ENCODE peak calls at places on chromosomes 11 and 22, in seven cellular contexts. One of them, this sample, is unnamed.

GRCh38 chr11:72838691-72839305 is 24.6 kb downstream of the ATG16L2 start:
- DNase-seq in left kidney: no peak
- DNase-seq in ELR: peak; percentile 46
- DNase-seq in activated T-cell treated with anti-CD3 and anti-CD28 coated beads, Interleukin-2, amount 50 U/mL, for 72 hours: no peak
- DNase-seq in kidney: no peak
- DNase-seq in cardiac muscle cell: no peak
- DNase-seq in lower lobe of right lung: no peak
- DNase-seq in this sample: no peak

GRCh38 chr11:20739004-20739612 is 69.7 kb downstream of the NELL1 start:
- DNase-seq in left kidney: no peak
- DNase-seq in ELR: no peak
- DNase-seq in activated T-cell treated with anti-CD3 and anti-CD28 coated beads, Interleukin-2, amount 50 U/mL, for 72 hours: no peak
- DNase-seq in kidney: no peak
- DNase-seq in cardiac muscle cell: no peak
- DNase-seq in lower lobe of right lung: no peak
- DNase-seq in this sample: no peak

GRCh38 chr11:2208691-2209369 is 37.2 kb upstream of the TH start:
- DNase-seq in left kidney: no peak
- DNase-seq in ELR: peak; percentile 18
- DNase-seq in activated T-cell treated with anti-CD3 and anti-CD28 coated beads, Interleukin-2, amount 50 U/mL, for 72 hours: no peak
- DNase-seq in kidney: peak; percentile 94
- DNase-seq in cardiac muscle cell: no peak
- DNase-seq in lower lobe of right lung: peak; percentile 54
- DNase-seq in this sample: peak; percentile 52

GRCh38 chr11:82924522-82925224 is 23.1 kb downstream of the DDIAS start:
- DNase-seq in left kidney: no peak
- DNase-seq in ELR: no peak
- DNase-seq in activated T-cell treated with anti-CD3 and anti-CD28 coated beads, Interleukin-2, amount 50 U/mL, for 72 hours: no peak
- DNase-seq in kidney: no peak
- DNase-seq in cardiac muscle cell: no peak
- DNase-seq in lower lobe of right lung: no peak
- DNase-seq in this sample: no peak

GRCh38 chr11:129298990-129299389 is 76.7 kb upstream of the BARX2 start:
- DNase-seq in left kidney: no peak
- DNase-seq in ELR: no peak
- DNase-seq in activated T-cell treated with anti-CD3 and anti-CD28 coated beads, Interleukin-2, amount 50 U/mL, for 72 hours: no peak
- DNase-seq in kidney: no peak
- DNase-seq in cardiac muscle cell: no peak
- DNase-seq in lower lobe of right lung: no peak
- DNase-seq in this sample: no peak

GRCh38 chr22:42656578-42656977 is 7.4 kb upstream of the CYB5R3 start:
- DNase-seq in left kidney: no peak
- DNase-seq in ELR: no peak
- DNase-seq in activated T-cell treated with anti-CD3 and anti-CD28 coated beads, Interleukin-2, amount 50 U/mL, for 72 hours: no peak
- DNase-seq in kidney: no peak
- DNase-seq in cardiac muscle cell: no peak
- DNase-seq in lower lobe of right lung: no peak
- DNase-seq in this sample: no peak

GRCh38 chr11:47864910-47865309 is 16.8 kb upstream of the NUP160 start:
- DNase-seq in left kidney: no peak
- DNase-seq in ELR: peak; percentile 48
- DNase-seq in activated T-cell treated with anti-CD3 and anti-CD28 coated beads, Interleukin-2, amount 50 U/mL, for 72 hours: no peak
- DNase-seq in kidney: no peak
- DNase-seq in cardiac muscle cell: no peak
- DNase-seq in lower lobe of right lung: no peak
- DNase-seq in this sample: no peak

GRCh38 chr22:43001271-43002197 is 13.4 kb downstream of the PACSIN2 start:
- DNase-seq in left kidney: peak; percentile 41
- DNase-seq in ELR: no peak
- DNase-seq in activated T-cell treated with anti-CD3 and anti-CD28 coated beads, Interleukin-2, amount 50 U/mL, for 72 hours: peak; percentile 7
- DNase-seq in kidney: no peak
- DNase-seq in cardiac muscle cell: peak; percentile 67
- DNase-seq in lower lobe of right lung: peak; percentile 67
- DNase-seq in this sample: no peak

GRCh38 chr11:28581286-28582242 is 473.4 kb downstream of the METTL15 start:
- DNase-seq in left kidney: no peak
- DNase-seq in ELR: peak; percentile 70
- DNase-seq in activated T-cell treated with anti-CD3 and anti-CD28 coated beads, Interleukin-2, amount 50 U/mL, for 72 hours: no peak
- DNase-seq in kidney: no peak
- DNase-seq in cardiac muscle cell: peak; percentile 52
- DNase-seq in lower lobe of right lung: no peak
- DNase-seq in this sample: no peak

GRCh38 chr11:19632435-19632834 is 80.2 kb upstream of the NAV2 start:
- DNase-seq in left kidney: no peak
- DNase-seq in ELR: peak; percentile 70
- DNase-seq in activated T-cell treated with anti-CD3 and anti-CD28 coated beads, Interleukin-2, amount 50 U/mL, for 72 hours: no peak
- DNase-seq in kidney: no peak
- DNase-seq in cardiac muscle cell: peak; percentile 48
- DNase-seq in lower lobe of right lung: no peak
- DNase-seq in this sample: no peak

This sample was measured in Right ventricle myocardium inferior.